ENCODE peak calls at places on chromosomes 3 and 15, in four cellular contexts. U, A, I and J are unnamed samples.

GRCh38 chr3:196837819-196838420 is 29.8 kb upstream of the SENP5 start:
- DNase-seq in U (peak), A (peak), I (peak), J (no peak)

GRCh38 chr3:14154895-14155432 is 23.4 kb downstream of the XPC start:
- DNase-seq in U (no peak), A (no peak), I (no peak), J (no peak)

GRCh38 chr15:79090487-79091203 is at the start of gene RASGRF1:
- DNase-seq in U (no peak), A (no peak), I (no peak), J (no peak)

GRCh38 chr3:175001091-175001490 is 142.0 kb downstream of the NAALADL2 start:
- DNase-seq in U (no peak), A (no peak), I (no peak), J (no peak)

GRCh38 chr3:50120364-50121095 is 31.8 kb downstream of the RBM5 start:
- DNase-seq in U (peak), A (no peak), I (no peak), J (no peak)

GRCh38 chr15:80710635-80711553 is 15.8 kb downstream of the ABHD17C start:
- DNase-seq in U (no peak), A (no peak), I (peak), J (no peak)

GRCh38 chr3:55376753-55377347 is 110.3 kb downstream of the WNT5A start:
- DNase-seq in U (no peak), A (no peak), I (no peak), J (no peak)

GRCh38 chr15:85333132-85333831 is 47.1 kb upstream of the AKAP13 start:
- DNase-seq in U (no peak), A (no peak), I (no peak), J (no peak)

GRCh38 chr15:77420610-77421369 is at the start of gene HMG20A:
- DNase-seq in U (peak), A (peak), I (peak), J (peak)

GRCh38 chr3:20462226-20462625 is 276.2 kb upstream of the SGO1 start:
- DNase-seq in U (no peak), A (no peak), I (no peak), J (no peak)

GRCh38 chr3:172379372-172379771 is 68.9 kb downstream of the GHSR start:
- DNase-seq in U (no peak), A (no peak), I (no peak), J (no peak)

GRCh38 chr3:15399970-15400369 is 27.4 kb downstream of the METTL6 start:
- DNase-seq in U (no peak), A (no peak), I (no peak), J (no peak)